ENCODE peak calls at places on chromosomes 4 and X, in nine cellular contexts. W is M059J, P is HFF-Myc, Y is substantia nigra, G is AG04450, Q is HT1080, K is GM23338, O is brain microvascular endothelial cell, B is colonic mucosa. X is an unnamed sample.

GRCh38 chrX:140762061-140762460 is 52.5 kb downstream of the LINC00632 start:
- DNase-seq in W (peak), P (no peak), Y (peak), G (no peak), Q (peak), K (peak), O (peak), B (peak), X (peak)

GRCh38 chr4:89995824-89996223 is 101.2 kb downstream of the MMRN1 start:
- DNase-seq in W (no peak), P (no peak), Y (no peak), G (no peak), Q (no peak), K (no peak), O (no peak), B (no peak), X (no peak)

GRCh38 chr4:109658871-109659410 is 44.3 kb downstream of the CASP6 start:
- DNase-seq in W (no peak), P (no peak), Y (no peak), G (no peak), Q (no peak), K (peak), O (no peak), B (no peak), X (no peak)

GRCh38 chrX:2397229-2397628 is 103.5 kb downstream of the DHRSX start:
- DNase-seq in W (no peak), P (no peak), Y (no peak), G (no peak), Q (no peak), K (no peak), O (no peak), B (no peak), X (no peak)

GRCh38 chrX:46770006-46770816 is 11.3 kb upstream of the SLC9A7 start:
- DNase-seq in W (peak), P (no peak), Y (no peak), G (no peak), Q (peak), K (no peak), O (peak), B (no peak), X (peak)

GRCh38 chrX:56572975-56573374 is 9.5 kb downstream of the UBQLN2 start:
- DNase-seq in W (no peak), P (no peak), Y (no peak), G (no peak), Q (no peak), K (no peak), O (no peak), B (no peak), X (no peak)

GRCh38 chr4:15368906-15369305 is 58.9 kb upstream of the C1QTNF7 start:
- DNase-seq in W (peak), P (no peak), Y (no peak), G (peak), Q (peak), K (no peak), O (peak), B (no peak), X (no peak)

GRCh38 chrX:45006002-45006800 is 133.2 kb downstream of the KDM6A start:
- DNase-seq in W (peak), P (no peak), Y (no peak), G (no peak), Q (peak), K (peak), O (peak), B (no peak), X (peak)

GRCh38 chrX:120016068-120016441 is 61.4 kb downstream of the RHOXF2B start:
- DNase-seq in W (no peak), P (no peak), Y (no peak), G (no peak), Q (no peak), K (no peak), O (no peak), B (no peak), X (no peak)

GRCh38 chr4:26522478-26522877 is 32.2 kb upstream of the CCKAR start:
- DNase-seq in W (peak), P (no peak), Y (no peak), G (peak), Q (peak), K (no peak), O (no peak), B (no peak), X (no peak)

GRCh38 chrX:154458116-154458953 is at the start of gene PLXNA3:
- DNase-seq in W (peak), P (no peak), Y (no peak), G (no peak), Q (no peak), K (peak), O (no peak), B (no peak), X (no peak)